ENCODE peak calls at places on chromosomes 7 and 10, in nine cellular contexts. One of them, this sample, is unnamed.

GRCh38 chr10:132979491-132980425 is 37.4 kb upstream of the CFAP46 start:
- DNase-seq in A549: no peak
- DNase-seq in SJSA1: no peak
- DNase-seq in kidney: no peak
- DNase-seq in OCI-LY7: no peak
- DNase-seq in substantia nigra: no peak
- DNase-seq in tibial artery: no peak
- DNase-seq in right cardiac atrium: peak; percentile 32
- DNase-seq in upper lobe of right lung: peak; percentile 54
- DNase-seq in this sample: no peak

GRCh38 chr10:76981251-76981650 is 656.4 kb downstream of the KCNMA1 start:
- DNase-seq in substantia nigra: no peak
- DNase-seq in SJSA1: no peak
- DNase-seq in kidney: no peak
- DNase-seq in A549: no peak
- DNase-seq in OCI-LY7: no peak
- DNase-seq in tibial artery: no peak
- DNase-seq in upper lobe of right lung: no peak
- DNase-seq in right cardiac atrium: no peak
- DNase-seq in this sample: no peak

GRCh38 chr7:143042159-143042820 is 9.9 kb upstream of the OR6V1 start:
- DNase-seq in tibial artery: no peak
- DNase-seq in kidney: no peak
- DNase-seq in SJSA1: peak; percentile 92
- DNase-seq in right cardiac atrium: no peak
- DNase-seq in OCI-LY7: no peak
- DNase-seq in A549: no peak
- DNase-seq in substantia nigra: no peak
- DNase-seq in upper lobe of right lung: no peak
- DNase-seq in this sample: no peak

GRCh38 chr7:142939226-142939910 is at the start of gene LLCFC1:
- DNase-seq in SJSA1: no peak
- DNase-seq in OCI-LY7: peak; percentile 29
- DNase-seq in kidney: no peak
- DNase-seq in right cardiac atrium: no peak
- DNase-seq in upper lobe of right lung: no peak
- DNase-seq in A549: peak; percentile 9
- DNase-seq in tibial artery: no peak
- DNase-seq in substantia nigra: no peak
- DNase-seq in this sample: peak; percentile 81

GRCh38 chr7:24216576-24217116 is 67.3 kb upstream of the NPY start:
- DNase-seq in right cardiac atrium: no peak
- DNase-seq in substantia nigra: no peak
- DNase-seq in upper lobe of right lung: no peak
- DNase-seq in kidney: no peak
- DNase-seq in OCI-LY7: no peak
- DNase-seq in tibial artery: no peak
- DNase-seq in SJSA1: no peak
- DNase-seq in A549: no peak
- DNase-seq in this sample: no peak

GRCh38 chr7:30308392-30308791 is 24.0 kb downstream of the ZNRF2 start:
- DNase-seq in A549: peak; percentile 29
- DNase-seq in OCI-LY7: no peak
- DNase-seq in right cardiac atrium: no peak
- DNase-seq in substantia nigra: no peak
- DNase-seq in upper lobe of right lung: no peak
- DNase-seq in SJSA1: no peak
- DNase-seq in kidney: no peak
- DNase-seq in tibial artery: no peak
- DNase-seq in this sample: peak; percentile 75

GRCh38 chr7:106609416-106609815 is 51.5 kb downstream of the CCDC71L start:
- DNase-seq in SJSA1: peak; percentile 87
- DNase-seq in tibial artery: no peak
- DNase-seq in substantia nigra: no peak
- DNase-seq in kidney: no peak
- DNase-seq in A549: no peak
- DNase-seq in OCI-LY7: no peak
- DNase-seq in upper lobe of right lung: no peak
- DNase-seq in right cardiac atrium: no peak
- DNase-seq in this sample: no peak

GRCh38 chr10:93703066-93703465 is 674 bp upstream of the FRA10AC1 start:
- DNase-seq in A549: no peak
- DNase-seq in tibial artery: no peak
- DNase-seq in OCI-LY7: peak; percentile 16
- DNase-seq in substantia nigra: no peak
- DNase-seq in kidney: no peak
- DNase-seq in SJSA1: no peak
- DNase-seq in upper lobe of right lung: no peak
- DNase-seq in right cardiac atrium: no peak
- DNase-seq in this sample: peak; percentile 49

GRCh38 chr7:87318741-87319140 is 26.7 kb upstream of the CROT start:
- DNase-seq in SJSA1: peak; percentile 28
- DNase-seq in A549: peak; percentile 59
- DNase-seq in upper lobe of right lung: no peak
- DNase-seq in OCI-LY7: no peak
- DNase-seq in tibial artery: no peak
- DNase-seq in substantia nigra: no peak
- DNase-seq in right cardiac atrium: no peak
- DNase-seq in kidney: no peak
- DNase-seq in this sample: no peak

DNA sequence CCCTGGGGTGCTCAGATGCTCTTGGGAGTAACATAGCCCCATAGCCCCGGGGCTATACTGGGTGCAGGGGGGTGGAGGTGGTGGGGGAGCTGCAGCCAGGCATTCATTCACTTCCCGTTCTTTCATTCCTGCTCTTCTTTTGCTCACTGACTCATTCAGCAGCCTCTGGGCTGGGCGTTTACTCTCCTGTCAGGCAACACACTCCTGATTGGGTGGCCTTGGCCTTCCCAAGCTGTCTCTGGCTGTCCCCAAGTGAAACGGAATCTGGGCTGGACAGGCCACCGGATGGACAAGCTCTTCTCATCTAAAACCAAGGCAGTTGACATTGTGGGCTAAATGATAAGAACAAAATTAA is 34.6 kb downstream of the CHST3 start:
- DNase-seq in right cardiac atrium: peak; percentile 79
- DNase-seq in OCI-LY7: no peak
- DNase-seq in upper lobe of right lung: no peak
- DNase-seq in kidney: peak; percentile 86
- DNase-seq in tibial artery: peak; percentile 86
- DNase-seq in substantia nigra: no peak
- DNase-seq in SJSA1: peak; percentile 80
- DNase-seq in A549: peak; percentile 60
- DNase-seq in this sample: no peak
- H3K27ac ChIP-seq in right cardiac atrium: peak overlapping the region; percentile 85
- H3K27ac ChIP-seq in OCI-LY7: no peak overlapping the region
- H3K27ac ChIP-seq in upper lobe of right lung: peak overlapping the region; percentile 77
- H3K27ac ChIP-seq in kidney: peak overlapping the region; percentile 81
- H3K27ac ChIP-seq in tibial artery: peak overlapping the region; percentile 76
- H3K27ac ChIP-seq in substantia nigra: peak overlapping the region; percentile 98
- H3K27ac ChIP-seq in SJSA1: peak overlapping the region; percentile 74
- H3K27ac ChIP-seq in A549: peak overlapping the region; percentile 39
- H3K27ac ChIP-seq in this sample: no peak overlapping the region

DNA sequence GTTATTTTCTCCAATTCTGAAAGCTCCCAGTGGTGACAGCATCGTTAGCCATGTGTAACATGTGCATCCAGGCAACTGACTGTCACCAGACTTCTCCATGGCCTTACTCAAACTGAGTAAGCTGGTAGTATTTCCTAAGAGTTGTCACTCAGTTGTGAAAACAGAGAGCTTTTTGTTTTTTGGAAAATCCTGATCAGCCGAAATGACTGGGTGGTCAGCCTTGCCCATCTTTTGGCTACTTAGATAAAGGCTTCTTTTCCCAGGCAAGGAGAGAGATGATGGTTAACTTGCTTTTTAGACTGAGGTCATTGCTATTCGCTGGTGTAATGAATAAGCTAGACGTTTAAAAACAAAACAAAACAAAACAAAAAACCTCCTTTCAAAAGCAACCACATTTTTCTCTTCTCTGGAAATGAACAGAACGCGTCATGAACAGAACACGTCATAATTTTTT is 159.5 kb upstream of the KLF14 start:
- DNase-seq in OCI-LY7: no peak
- DNase-seq in tibial artery: peak; percentile 82
- DNase-seq in right cardiac atrium: no peak
- DNase-seq in A549: peak; percentile 56
- DNase-seq in kidney: no peak
- DNase-seq in substantia nigra: no peak
- DNase-seq in upper lobe of right lung: no peak
- DNase-seq in SJSA1: peak; percentile 85
- DNase-seq in this sample: no peak
- H3K27ac ChIP-seq in OCI-LY7: no peak overlapping the region
- H3K27ac ChIP-seq in tibial artery: peak overlapping the region; percentile 82
- H3K27ac ChIP-seq in right cardiac atrium: peak overlapping the region; percentile 10
- H3K27ac ChIP-seq in A549: peak overlapping the region; percentile 92
- H3K27ac ChIP-seq in kidney: peak overlapping the region; percentile 95
- H3K27ac ChIP-seq in substantia nigra: peak overlapping the region; percentile 35
- H3K27ac ChIP-seq in upper lobe of right lung: peak overlapping the region; percentile 73
- H3K27ac ChIP-seq in SJSA1: peak overlapping the region; percentile 56
- H3K27ac ChIP-seq in this sample: no peak overlapping the region

GRCh38 chr10:96417432-96417831 is 58.6 kb upstream of the OPALIN start:
- DNase-seq in kidney: no peak
- DNase-seq in OCI-LY7: no peak
- DNase-seq in upper lobe of right lung: no peak
- DNase-seq in substantia nigra: no peak
- DNase-seq in SJSA1: no peak
- DNase-seq in right cardiac atrium: no peak
- DNase-seq in A549: no peak
- DNase-seq in tibial artery: no peak
- DNase-seq in this sample: no peak

GRCh38 chr10:96415150-96415895 is 56.5 kb upstream of the OPALIN start:
- DNase-seq in right cardiac atrium: no peak
- DNase-seq in kidney: no peak
- DNase-seq in SJSA1: no peak
- DNase-seq in tibial artery: no peak
- DNase-seq in substantia nigra: no peak
- DNase-seq in A549: no peak
- DNase-seq in OCI-LY7: no peak
- DNase-seq in upper lobe of right lung: no peak
- DNase-seq in this sample: no peak

GRCh38 chr10:96418582-96418981 is 59.8 kb upstream of the OPALIN start:
- DNase-seq in tibial artery: no peak
- DNase-seq in A549: no peak
- DNase-seq in right cardiac atrium: no peak
- DNase-seq in upper lobe of right lung: no peak
- DNase-seq in kidney: no peak
- DNase-seq in OCI-LY7: no peak
- DNase-seq in SJSA1: no peak
- DNase-seq in substantia nigra: no peak
- DNase-seq in this sample: no peak

GRCh38 chr10:96415896-96416554 is 57.2 kb upstream of the OPALIN start:
- DNase-seq in upper lobe of right lung: no peak
- DNase-seq in OCI-LY7: no peak
- DNase-seq in substantia nigra: no peak
- DNase-seq in tibial artery: no peak
- DNase-seq in SJSA1: no peak
- DNase-seq in A549: no peak
- DNase-seq in right cardiac atrium: no peak
- DNase-seq in kidney: no peak
- DNase-seq in this sample: no peak

GRCh38 chr10:96416643-96417042 is 57.8 kb upstream of the OPALIN start:
- DNase-seq in substantia nigra: no peak
- DNase-seq in right cardiac atrium: no peak
- DNase-seq in A549: no peak
- DNase-seq in tibial artery: no peak
- DNase-seq in upper lobe of right lung: no peak
- DNase-seq in OCI-LY7: no peak
- DNase-seq in kidney: no peak
- DNase-seq in SJSA1: no peak
- DNase-seq in this sample: no peak
- H3K27ac ChIP-seq in substantia nigra: peak overlapping the region; percentile 65
- H3K27ac ChIP-seq in right cardiac atrium: no peak overlapping the region
- H3K27ac ChIP-seq in A549: no peak overlapping the region
- H3K27ac ChIP-seq in tibial artery: no peak overlapping the region
- H3K27ac ChIP-seq in upper lobe of right lung: no peak overlapping the region
- H3K27ac ChIP-seq in OCI-LY7: no peak overlapping the region
- H3K27ac ChIP-seq in kidney: no peak overlapping the region
- H3K27ac ChIP-seq in SJSA1: no peak overlapping the region
- H3K27ac ChIP-seq in this sample: no peak overlapping the region

GRCh38 chr7:47939425-47940036 is 8.7 kb downstream of the PKD1L1 start:
- DNase-seq in kidney: no peak
- DNase-seq in tibial artery: no peak
- DNase-seq in substantia nigra: no peak
- DNase-seq in right cardiac atrium: no peak
- DNase-seq in OCI-LY7: no peak
- DNase-seq in upper lobe of right lung: no peak
- DNase-seq in A549: no peak
- DNase-seq in SJSA1: no peak
- DNase-seq in this sample: no peak
- H3K27ac ChIP-seq in kidney: peak overlapping the region; percentile 49
- H3K27ac ChIP-seq in tibial artery: peak overlapping the region; percentile 52
- H3K27ac ChIP-seq in substantia nigra: no peak overlapping the region
- H3K27ac ChIP-seq in right cardiac atrium: peak overlapping the region; percentile 96
- H3K27ac ChIP-seq in OCI-LY7: peak overlapping the region; percentile 80
- H3K27ac ChIP-seq in upper lobe of right lung: peak overlapping the region; percentile 60
- H3K27ac ChIP-seq in A549: no peak overlapping the region
- H3K27ac ChIP-seq in SJSA1: no peak overlapping the region
- H3K27ac ChIP-seq in this sample: peak overlapping the region; percentile 96

This sample was measured in Karpas-422.